ENCODE peak calls at places on chromosome 14, in four cellular contexts. One of them, this sample, is unnamed.

GRCh38 chr14:30443368-30444007 is 115.5 kb upstream of the G2E3 start:
- DNase-seq in endothelial cell of umbilical vein: peak
- DNase-seq in CD8-positive, alpha-beta T cell: no peak
- DNase-seq in astrocyte of the hippocampus: peak
- DNase-seq in this sample: peak

GRCh38 chr14:104665663-104666522 is 23.5 kb upstream of the INF2 start:
- DNase-seq in endothelial cell of umbilical vein: peak
- DNase-seq in CD8-positive, alpha-beta T cell: peak
- DNase-seq in astrocyte of the hippocampus: peak
- DNase-seq in this sample: no peak

GRCh38 chr14:52923902-52924575 is 26.8 kb downstream of the FERMT2 start:
- DNase-seq in endothelial cell of umbilical vein: no peak
- DNase-seq in CD8-positive, alpha-beta T cell: no peak
- DNase-seq in astrocyte of the hippocampus: no peak
- DNase-seq in this sample: no peak

GRCh38 chr14:22386924-22387775 is 201.9 kb downstream of the DAD1 start:
- DNase-seq in endothelial cell of umbilical vein: peak
- DNase-seq in CD8-positive, alpha-beta T cell: peak
- DNase-seq in astrocyte of the hippocampus: peak
- DNase-seq in this sample: peak

GRCh38 chr14:65281991-65282908 is 130.3 kb upstream of the FUT8 start:
- DNase-seq in endothelial cell of umbilical vein: peak
- DNase-seq in CD8-positive, alpha-beta T cell: peak
- DNase-seq in astrocyte of the hippocampus: peak
- DNase-seq in this sample: peak

GRCh38 chr14:54338696-54339317 is 58.0 kb upstream of the CDKN3 start:
- DNase-seq in endothelial cell of umbilical vein: peak
- DNase-seq in CD8-positive, alpha-beta T cell: no peak
- DNase-seq in astrocyte of the hippocampus: peak
- DNase-seq in this sample: peak

GRCh38 chr14:79704406-79704805 is 506.9 kb downstream of the DIO2 start:
- DNase-seq in endothelial cell of umbilical vein: no peak
- DNase-seq in CD8-positive, alpha-beta T cell: no peak
- DNase-seq in astrocyte of the hippocampus: no peak
- DNase-seq in this sample: no peak

GRCh38 chr14:96502621-96503251 is 554 bp downstream of the PAPOLA start:
- DNase-seq in endothelial cell of umbilical vein: peak
- DNase-seq in CD8-positive, alpha-beta T cell: no peak
- DNase-seq in astrocyte of the hippocampus: peak
- DNase-seq in this sample: peak

GRCh38 chr14:33646692-33647260 is 304.1 kb downstream of the EGLN3 start:
- DNase-seq in endothelial cell of umbilical vein: peak
- DNase-seq in CD8-positive, alpha-beta T cell: no peak
- DNase-seq in astrocyte of the hippocampus: peak
- DNase-seq in this sample: peak

GRCh38 chr14:71113376-71113775 is 206.1 kb downstream of the PCNX1 start:
- DNase-seq in endothelial cell of umbilical vein: no peak
- DNase-seq in CD8-positive, alpha-beta T cell: no peak
- DNase-seq in astrocyte of the hippocampus: no peak
- DNase-seq in this sample: peak

GRCh38 chr14:21528381-21529348 is 2.5 kb upstream of the SALL2 start:
- DNase-seq in endothelial cell of umbilical vein: no peak
- DNase-seq in CD8-positive, alpha-beta T cell: no peak
- DNase-seq in astrocyte of the hippocampus: no peak
- DNase-seq in this sample: no peak

GRCh38 chr14:90704362-90705051 is 111.7 kb downstream of the TTC7B start:
- DNase-seq in endothelial cell of umbilical vein: no peak
- DNase-seq in CD8-positive, alpha-beta T cell: no peak
- DNase-seq in astrocyte of the hippocampus: no peak
- DNase-seq in this sample: no peak

GRCh38 chr14:69473271-69473670 is 11.3 kb upstream of the PLEKHD1 start:
- DNase-seq in endothelial cell of umbilical vein: no peak
- DNase-seq in CD8-positive, alpha-beta T cell: no peak
- DNase-seq in astrocyte of the hippocampus: no peak
- DNase-seq in this sample: no peak

GRCh38 chr14:95346820-95347219 is 27.1 kb upstream of the CLMN start:
- DNase-seq in endothelial cell of umbilical vein: no peak
- DNase-seq in CD8-positive, alpha-beta T cell: no peak
- DNase-seq in astrocyte of the hippocampus: peak
- DNase-seq in this sample: peak

This sample was measured in astrocyte of the spinal cord.